ENCODE peak calls at places on chromosomes 11 and 22, in nine cellular contexts. L is fibroblast of pulmonary artery, O is stomach, B is endothelial cell of umbilical vein, D is uterus, T is fibroblast of lung, U is heart left ventricle, R is body of pancreas, J is K562. K is an unnamed sample.

GRCh38 chr11:9799901-9800300 is 136.0 kb downstream of the SWAP70 start:
- DNase-seq in O (no peak), D (no peak), J (no peak), U (no peak), T (peak; percentile 28), R (no peak), B (no peak), L (no peak), K (no peak)

GRCh38 chr11:75576445-75577049 is 14.5 kb downstream of the SERPINH1 start:
- DNase-seq in D (no peak), L (peak; percentile 53), R (peak; percentile 42), J (no peak), U (peak; percentile 67), B (peak; percentile 34), O (peak; percentile 48), T (peak; percentile 79), K (no peak)

GRCh38 chr11:96188625-96189006 is 154.4 kb downstream of the MAML2 start:
- DNase-seq in T (peak; percentile 68), U (no peak), L (peak; percentile 75), B (no peak), J (peak; percentile 12), D (no peak), O (no peak), R (no peak), K (no peak)

GRCh38 chr11:18700375-18700774 is 1.8 kb downstream of the TMEM86A start:
- DNase-seq in L (no peak), O (no peak), U (no peak), B (no peak), D (no peak), T (no peak), R (no peak), J (no peak), K (no peak)

GRCh38 chr11:113847111-113847510 is 28.3 kb downstream of the USP28 start:
- DNase-seq in U (no peak), R (no peak), L (no peak), J (no peak), O (no peak), D (no peak), B (no peak), T (no peak), K (no peak)

GRCh38 chr11:6315811-6316425 is 4.4 kb downstream of the CAVIN3 start:
- DNase-seq in J (peak; percentile 71), R (peak; percentile 72), D (peak; percentile 65), O (peak; percentile 63), B (peak; percentile 51), T (peak; percentile 55), U (peak; percentile 74), L (peak; percentile 76), K (no peak)

GRCh38 chr11:102546427-102546826 is 15.9 kb upstream of the MMP7 start:
- DNase-seq in R (no peak), U (no peak), T (peak; percentile 8), L (no peak), J (no peak), D (no peak), B (no peak), O (no peak), K (no peak)

GRCh38 chr11:113689711-113690618 is 16.1 kb downstream of the TMPRSS5 start:
- DNase-seq in B (no peak), L (no peak), U (no peak), T (no peak), D (no peak), R (no peak), O (no peak), J (peak; percentile 71), K (no peak)

GRCh38 chr11:33256031-33256807 is 962 bp upstream of the HIPK3 start:
- DNase-seq in L (no peak), B (no peak), O (no peak), J (no peak), D (no peak), U (no peak), T (no peak), R (no peak), K (no peak)

GRCh38 chr11:33257897-33258630 is 883 bp downstream of the HIPK3 start:
- DNase-seq in T (peak; percentile 77), J (peak; percentile 87), B (peak; percentile 82), U (peak; percentile 92), D (peak; percentile 92), O (peak; percentile 81), R (peak; percentile 84), L (peak; percentile 94), K (peak; percentile 19)

GRCh38 chr11:33256808-33257159 is 397 bp upstream of the HIPK3 start:
- DNase-seq in O (no peak), L (no peak), U (no peak), R (no peak), T (no peak), D (no peak), J (no peak), B (no peak), K (no peak)

GRCh38 chr11:33258631-33259184 is 1.5 kb downstream of the HIPK3 start:
- DNase-seq in L (peak; percentile 69), B (peak; percentile 80), D (no peak), R (peak; percentile 14), J (no peak), O (no peak), T (peak; percentile 67), U (no peak), K (no peak)

DNA sequence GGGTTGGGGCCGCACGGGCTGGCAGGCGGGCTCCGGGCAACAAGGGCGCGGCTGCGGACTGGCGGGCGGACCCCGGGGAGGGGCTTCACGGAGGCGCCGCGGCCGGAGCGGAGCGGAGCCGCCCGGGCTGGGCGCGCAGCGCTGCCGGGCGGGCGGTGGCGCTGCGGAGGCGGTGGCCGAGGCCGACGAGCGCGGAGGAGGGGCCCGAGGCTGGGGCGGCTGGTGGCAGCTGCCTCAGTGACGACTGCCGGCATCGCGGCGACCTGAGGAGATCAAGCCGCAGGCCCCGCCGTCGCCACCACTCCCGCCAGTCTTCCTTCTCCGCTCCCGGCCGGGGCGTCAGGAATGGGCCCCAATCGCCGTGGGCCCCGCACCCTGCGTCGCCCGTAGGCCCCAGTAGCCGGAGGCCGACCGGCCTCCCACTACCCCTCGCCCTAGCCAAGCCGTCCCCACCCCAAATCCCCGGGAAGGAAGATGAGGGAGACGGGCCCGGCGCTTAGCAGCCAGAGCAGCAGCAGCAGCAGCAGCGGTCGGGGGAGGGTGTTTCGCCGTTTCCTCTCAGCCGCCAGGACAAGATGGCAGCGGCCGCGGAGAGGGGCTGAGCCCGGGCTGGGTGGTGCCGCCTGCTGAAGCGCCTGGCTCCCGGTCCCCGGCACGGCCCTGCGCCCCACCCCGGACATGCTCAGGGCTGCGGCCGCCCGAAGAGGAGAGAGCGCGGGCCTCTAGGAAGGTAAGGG is at the start of gene HIPK3:
- DNase-seq in T (peak; percentile 75), D (peak; percentile 78), R (peak; percentile 87), O (peak; percentile 85), U (peak; percentile 90), L (peak; percentile 75), B (peak; percentile 79), J (peak; percentile 86), K (peak; percentile 22)
- TF ChIP-seq CTCF in T (no peak), D (no peak), R (peak; percentile 20), O (no peak), U (no peak), L (no peak), B (no peak), J (peak; percentile 8), K (peak; percentile 47)

GRCh38 chr22:39997939-39998726 is 3.4 kb downstream of the FAM83F start:
- DNase-seq in T (peak; percentile 47), J (no peak), L (peak; percentile 38), B (peak; percentile 48), R (peak; percentile 92), O (peak; percentile 83), D (peak; percentile 21), U (no peak), K (no peak)

GRCh38 chr22:40000171-40000570 is 5.4 kb downstream of the FAM83F start:
- DNase-seq in D (no peak), O (no peak), J (no peak), B (no peak), U (no peak), T (no peak), L (no peak), R (no peak), K (no peak)

GRCh38 chr22:39997421-39997820 is 2.7 kb downstream of the FAM83F start:
- DNase-seq in T (no peak), R (no peak), L (no peak), B (no peak), J (no peak), U (no peak), O (no peak), D (no peak), K (no peak)

GRCh38 chr22:40001104-40001503 is 6.3 kb downstream of the FAM83F start:
- DNase-seq in L (no peak), O (no peak), T (no peak), U (no peak), D (no peak), R (no peak), J (peak; percentile 35), B (no peak), K (no peak)

DNA sequence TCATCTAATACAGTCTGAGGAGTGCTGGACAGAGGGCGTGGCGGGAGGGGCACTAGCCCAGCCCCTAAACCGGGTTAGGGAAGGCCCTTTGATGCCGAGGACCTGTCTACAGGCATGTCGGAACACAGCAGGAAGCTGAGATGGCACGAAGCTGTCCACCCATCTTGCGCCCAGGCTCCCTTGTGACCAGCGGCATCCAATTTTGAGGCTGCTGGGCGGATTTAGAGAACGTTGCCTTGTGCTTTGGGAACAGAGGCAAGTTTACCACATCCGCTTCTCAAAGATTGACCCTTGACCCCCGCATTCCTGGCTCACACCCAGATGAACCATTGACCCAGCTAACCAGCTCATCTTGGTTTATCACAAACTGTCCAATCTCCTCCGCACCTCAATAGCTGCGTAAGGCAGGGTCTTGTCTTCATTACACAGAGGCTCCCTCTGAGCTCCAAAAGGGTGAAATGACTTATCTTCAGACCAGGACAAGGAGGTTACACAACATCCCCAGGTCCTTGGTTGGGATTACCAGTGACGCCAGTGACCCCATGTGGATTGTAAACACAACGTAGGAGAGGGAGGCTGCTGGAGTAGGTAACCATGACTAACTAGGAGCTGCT is 4.5 kb downstream of the FAM83F start:
- DNase-seq in B (no peak), J (peak; percentile 92), L (peak; percentile 57), O (no peak), U (no peak), T (peak; percentile 50), D (no peak), R (no peak), K (no peak)
- TF ChIP-seq CTCF in B (no peak), J (peak; percentile 55), L (no peak), O (no peak), U (no peak), T (no peak), D (no peak), R (no peak), K (no peak)

GRCh38 chr11:134276396-134277175 is 407 bp downstream of the GLB1L3 start:
- DNase-seq in L (no peak), R (no peak), T (no peak), B (no peak), O (no peak), D (no peak), U (no peak), J (no peak), K (no peak)

GRCh38 chr11:134275188-134275533 is 1.0 kb upstream of the GLB1L3 start:
- DNase-seq in J (no peak), O (no peak), U (no peak), R (no peak), B (no peak), D (no peak), T (no peak), L (no peak), K (no peak)

GRCh38 chr11:134277176-134278001 is 1.2 kb downstream of the GLB1L3 start:
- DNase-seq in L (no peak), O (no peak), U (no peak), D (no peak), J (no peak), B (no peak), R (no peak), T (no peak), K (no peak)

GRCh38 chr11:134273317-134273712 is 2.9 kb upstream of the GLB1L3 start:
- DNase-seq in L (no peak), D (no peak), R (no peak), B (no peak), T (no peak), O (no peak), J (no peak), U (no peak), K (no peak)

DNA sequence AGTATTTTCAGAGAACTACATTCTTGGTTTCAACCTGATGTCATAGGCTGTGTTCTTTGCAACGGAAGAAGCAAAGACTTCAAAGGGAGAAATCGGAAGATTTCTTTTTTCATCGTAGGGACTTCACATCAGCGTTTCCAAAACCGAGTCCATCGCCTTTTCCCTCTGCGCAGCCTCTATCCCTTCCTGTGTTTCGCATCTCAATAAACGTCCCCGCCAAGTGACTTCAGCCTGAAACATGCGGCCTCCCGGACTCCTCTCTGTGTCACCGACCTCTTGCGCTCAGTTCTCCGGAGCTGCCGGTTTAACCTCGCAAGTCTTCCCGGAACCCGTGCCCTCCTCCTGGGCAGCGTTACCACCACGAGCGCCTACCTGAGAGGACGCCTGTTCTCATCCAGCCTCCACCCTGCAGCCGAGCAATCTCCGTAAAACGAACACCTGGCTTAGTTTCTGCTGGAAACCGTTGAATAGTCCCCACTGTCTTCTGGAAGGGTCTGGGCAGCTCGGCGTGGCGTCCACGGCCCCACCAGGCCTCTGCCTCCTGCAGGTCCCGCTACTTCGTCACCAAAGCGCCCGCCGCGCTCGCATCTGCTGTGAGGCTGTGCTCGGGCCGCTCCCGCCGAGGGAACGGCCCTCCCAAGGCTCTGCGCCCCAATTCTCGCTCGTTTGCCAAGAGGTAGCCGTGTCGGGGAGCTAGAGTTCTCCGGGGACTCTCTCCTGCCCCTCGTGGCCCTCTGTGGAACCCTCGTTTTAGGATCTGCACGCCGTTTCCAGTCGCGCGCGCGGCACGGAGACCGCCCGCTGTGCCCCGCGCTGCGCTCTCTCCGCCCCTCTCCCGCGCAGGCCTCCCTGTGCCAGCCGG is at the start of gene GLB1L3:
- DNase-seq in L (no peak), U (no peak), T (peak; percentile 21), D (peak; percentile 51), B (no peak), R (peak; percentile 34), O (no peak), J (peak; percentile 48), K (no peak)
- TF ChIP-seq CTCF in L (peak; percentile 5), U (no peak), T (peak; percentile 19), D (no peak), B (peak; percentile 24), R (no peak), O (no peak), J (peak; percentile 36), K (no peak)

GRCh38 chr11:63671322-63672155 is at the start of gene ATL3:
- DNase-seq in R (peak; percentile 100), B (peak; percentile 97), D (peak; percentile 98), O (peak; percentile 99), U (peak; percentile 98), T (peak; percentile 95), J (peak; percentile 99), L (peak; percentile 97), K (peak; percentile 79)
- TF ChIP-seq CTCF in R (peak; percentile 8), B (peak; percentile 9), D (no peak), O (no peak), U (no peak), T (no peak), J (no peak), L (no peak), K (peak; percentile 21)

K was measured in esophagus squamous epithelium.